ENCODE peak calls at places on chromosomes 6 and 20, in four cellular contexts. S, F, O and Y are unnamed samples.

GRCh38 chr6:16625319-16626240 is 135.7 kb downstream of the ATXN1 start:
- DNase-seq in S (peak), F (peak), O (no peak), Y (peak)

GRCh38 chr20:33578510-33578909 is 83.6 kb upstream of the C20orf144 start:
- DNase-seq in S (peak), F (no peak), O (no peak), Y (no peak)

GRCh38 chr20:63089051-63089907 is 82.5 kb upstream of the BHLHE23 start:
- DNase-seq in S (no peak), F (peak), O (peak), Y (no peak)

GRCh38 chr20:32385541-32385940 is 27.4 kb downstream of the ASXL1 start:
- DNase-seq in S (no peak), F (no peak), O (no peak), Y (no peak)

GRCh38 chr6:170243791-170244291 is 47.0 kb downstream of the DLL1 start:
- DNase-seq in S (no peak), F (no peak), O (no peak), Y (peak)

GRCh38 chr20:9300534-9300933 is 213.9 kb upstream of the LAMP5 start:
- DNase-seq in S (peak), F (peak), O (no peak), Y (no peak)

GRCh38 chr6:137111296-137112066 is 62.0 kb downstream of the IL22RA2 start:
- DNase-seq in S (no peak), F (no peak), O (no peak), Y (peak)

GRCh38 chr6:38239719-38240451 is 399.8 kb downstream of the BTBD9 start:
- DNase-seq in S (peak), F (peak), O (no peak), Y (no peak)

GRCh38 chr20:45088247-45088646 is 12.7 kb downstream of the KCNS1 start:
- DNase-seq in S (peak), F (peak), O (no peak), Y (peak)

GRCh38 chr6:56540950-56541600 is 101.6 kb downstream of the DST start:
- DNase-seq in S (no peak), F (peak), O (no peak), Y (no peak)

GRCh38 chr6:14743465-14744211 is 502.2 kb upstream of the JARID2 start:
- DNase-seq in S (peak), F (peak), O (no peak), Y (peak)

GRCh38 chr20:57662313-57663240 is 42.4 kb upstream of the ZBP1 start:
- DNase-seq in S (no peak), F (no peak), O (peak), Y (no peak)

GRCh38 chr6:133608620-133609019 is 280.3 kb upstream of the TCF21 start:
- DNase-seq in S (no peak), F (no peak), O (no peak), Y (no peak)

GRCh38 chr6:166259296-166259977 is 48.8 kb downstream of the PRR18 start:
- DNase-seq in S (no peak), F (no peak), O (no peak), Y (no peak)

GRCh38 chr6:35973670-35974222 is 50.7 kb downstream of the SLC26A8 start:
- DNase-seq in S (no peak), F (peak), O (no peak), Y (no peak)

GRCh38 chr6:128327890-128328289 is 192.5 kb downstream of the PTPRK start:
- DNase-seq in S (peak), F (peak), O (no peak), Y (peak)

GRCh38 chr6:109513571-109514071 is 30.6 kb upstream of the ZBTB24 start:
- DNase-seq in S (peak), F (peak), O (no peak), Y (peak)

GRCh38 chr6:161111256-161111655 is 119.7 kb downstream of the MAP3K4 start:
- DNase-seq in S (no peak), F (no peak), O (no peak), Y (no peak)

GRCh38 chr20:2700913-2701620 is 8.5 kb downstream of the EBF4 start:
- DNase-seq in S (no peak), F (no peak), O (no peak), Y (no peak)

GRCh38 chr6:10968776-10969175 is 75.3 kb downstream of the ELOVL2 start:
- DNase-seq in S (peak), F (no peak), O (no peak), Y (peak)

GRCh38 chr6:33787336-33787953 is 1.5 kb downstream of the LEMD2 start:
- DNase-seq in S (peak), F (peak), O (no peak), Y (no peak)

GRCh38 chr6:76330031-76330430 is 257.6 kb upstream of the IMPG1 start:
- DNase-seq in S (no peak), F (no peak), O (no peak), Y (no peak)

GRCh38 chr6:484086-484728 is 92.7 kb downstream of the IRF4 start:
- DNase-seq in S (no peak), F (no peak), O (no peak), Y (no peak)

GRCh38 chr6:62803094-62803493 is 408.2 kb upstream of the FKBP1C start:
- DNase-seq in S (no peak), F (no peak), O (no peak), Y (no peak)

GRCh38 chr20:19828233-19828632 is 70.2 kb downstream of the RIN2 start:
- DNase-seq in S (no peak), F (peak), O (no peak), Y (peak)
- TF ChIP-seq CTCF in S (peak), F (peak), O (no peak), Y (peak)

GRCh38 chr20:51562334-51563140 is 20.0 kb upstream of the NFATC2 start:
- DNase-seq in S (peak), F (peak), O (peak), Y (peak)

GRCh38 chr20:51563597-51564332 is 21.2 kb upstream of the NFATC2 start:
- DNase-seq in S (peak), F (peak), O (peak), Y (peak)

GRCh38 chr20:51562027-51562333 is 19.5 kb upstream of the NFATC2 start:
- DNase-seq in S (no peak), F (no peak), O (no peak), Y (peak)

GRCh38 chr20:51565298-51565697 is 22.8 kb upstream of the NFATC2 start:
- DNase-seq in S (no peak), F (no peak), O (no peak), Y (no peak)

GRCh38 chr20:51563141-51563596 is 20.6 kb upstream of the NFATC2 start:
- DNase-seq in S (peak), F (no peak), O (peak), Y (peak)
- H3K4me3 ChIP-seq in S (peak), F (peak), O (peak), Y (peak)

GRCh38 chr20:24673678-24674570 is 204.5 kb downstream of the SYNDIG1 start:
- DNase-seq in S (peak), F (peak), O (no peak), Y (peak)
- TF ChIP-seq CTCF in S (no peak), F (no peak), O (no peak), Y (no peak)

GRCh38 chr20:15924556-15924955 is 648.7 kb downstream of the KIF16B start:
- DNase-seq in S (no peak), F (no peak), O (no peak), Y (no peak)
- H3K4me3 ChIP-seq in S (no peak), F (no peak), O (no peak), Y (no peak)